ENCODE peak calls at places on chromosomes 16 and 17, in four cellular contexts. J, V, S and Q are unnamed samples.

GRCh38 chr17:16820979-16821543 is 131.0 kb downstream of the CCDC144A start:
- DNase-seq in V (no peak), S (no peak), J (no peak), Q (no peak)

GRCh38 chr17:10396529-10397163 is 23.8 kb upstream of the MYH13 start:
- DNase-seq in J (no peak), V (no peak), S (no peak), Q (no peak)

GRCh38 chr17:2594657-2595085 is 1.2 kb downstream of the PAFAH1B1 start:
- DNase-seq in J (no peak), V (no peak), S (no peak), Q (no peak)

GRCh38 chr17:79562117-79562805 is 48.6 kb downstream of the RBFOX3 start:
- DNase-seq in J (no peak), V (no peak), S (no peak), Q (no peak)

GRCh38 chr16:19291459-19291858 is 5.9 kb downstream of the CLEC19A start:
- DNase-seq in V (no peak), J (no peak), S (no peak), Q (peak; percentile 42)

GRCh38 chr16:59690216-59690615 is 956.1 kb upstream of the GOT2 start:
- DNase-seq in V (no peak), S (no peak), J (no peak), Q (no peak)

GRCh38 chr16:75266738-75267630 is 15.6 kb upstream of the BCAR1 start:
- DNase-seq in J (no peak), S (no peak), V (no peak), Q (no peak)

GRCh38 chr17:58052951-58053715 is 30.1 kb upstream of the DYNLL2 start:
- DNase-seq in J (no peak), S (no peak), V (no peak), Q (no peak)

GRCh38 chr17:17663160-17664072 is 17.8 kb upstream of the RAI1 start:
- DNase-seq in V (peak; percentile 82), J (peak; percentile 86), S (peak; percentile 70), Q (peak; percentile 77)

GRCh38 chr16:9007177-9007794 is 43.6 kb upstream of the USP7 start:
- DNase-seq in J (peak; percentile 44), S (no peak), V (no peak), Q (no peak)

GRCh38 chr17:77363821-77364361 is 223.1 kb downstream of the SEC14L1 start:
- DNase-seq in J (peak; percentile 71), S (no peak), V (peak; percentile 71), Q (peak; percentile 5)

GRCh38 chr16:23013484-23013883 is 135.8 kb downstream of the USP31 start:
- DNase-seq in S (no peak), V (peak; percentile 33), J (no peak), Q (no peak)

GRCh38 chr17:10050597-10051101 is 145.6 kb upstream of the RCVRN start:
- DNase-seq in V (no peak), J (no peak), S (peak; percentile 68), Q (no peak)

GRCh38 chr17:55341432-55341831 is 76.7 kb downstream of the HLF start:
- DNase-seq in S (peak; percentile 27), V (no peak), J (no peak), Q (no peak)

GRCh38 chr16:77794586-77794985 is 6.2 kb downstream of the VAT1L start:
- DNase-seq in S (no peak), V (no peak), J (no peak), Q (no peak)

GRCh38 chr16:12340151-12340733 is 363.7 kb downstream of the SNX29 start:
- DNase-seq in S (no peak), V (peak; percentile 74), J (peak; percentile 61), Q (peak; percentile 74)

GRCh38 chr17:65797809-65798208 is 236.4 kb upstream of the AXIN2 start:
- DNase-seq in J (peak; percentile 22), S (no peak), V (peak; percentile 50), Q (peak; percentile 67)

DNA sequence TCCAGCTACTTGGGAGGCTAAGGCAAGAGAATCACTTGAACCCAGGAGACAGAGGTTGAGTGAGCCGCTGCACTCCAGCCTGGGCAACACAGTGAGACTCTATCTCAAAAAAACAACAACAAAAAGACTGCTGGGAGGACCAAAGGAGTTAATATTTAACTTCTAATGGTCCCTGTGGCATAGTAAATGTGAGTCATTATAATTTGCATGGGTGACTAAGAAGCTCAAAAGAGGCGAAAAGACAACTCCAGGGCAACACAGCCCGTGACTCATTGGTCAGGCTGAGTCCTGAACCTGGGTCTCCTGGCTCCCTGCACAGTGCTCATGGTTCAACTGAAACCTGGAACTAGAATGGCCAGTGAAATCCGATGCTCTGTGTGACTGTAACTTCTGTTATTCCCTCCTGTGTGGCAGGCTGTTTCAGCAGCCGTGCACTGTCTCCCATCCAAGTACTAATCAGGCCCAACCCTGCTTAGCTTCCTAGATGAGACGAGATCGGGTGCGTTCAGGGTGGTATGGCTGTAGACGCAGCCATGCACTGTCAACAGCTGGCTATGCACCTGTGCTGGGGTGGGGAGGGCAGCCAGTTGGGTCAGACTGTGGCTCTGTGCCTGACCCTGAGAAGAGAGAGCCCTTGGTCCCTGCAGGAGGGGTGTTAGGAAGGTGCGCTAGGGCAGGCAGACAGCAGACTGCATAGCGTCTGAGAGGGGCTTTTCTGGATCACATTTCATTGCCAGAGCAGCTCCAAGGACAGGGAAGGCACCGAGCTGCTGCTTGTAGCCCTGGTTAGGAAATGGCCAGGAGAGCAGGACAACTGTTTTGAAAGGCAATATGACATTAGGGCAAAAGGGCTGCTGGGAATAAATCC is 14.5 kb upstream of the GPRC5C start:
- DNase-seq in J (no peak), S (peak; percentile 56), V (peak; percentile 89), Q (no peak)
- TF ChIP-seq NR2C2 in J (no peak), S (no peak), V (no peak), Q (no peak)

GRCh38 chr16:30885196-30885595 is 8.7 kb downstream of the BCL7C start:
- DNase-seq in V (no peak), J (no peak), S (no peak), Q (no peak)

GRCh38 chr16:30888856-30889499 is 4.9 kb downstream of the BCL7C start:
- DNase-seq in J (no peak), V (no peak), S (no peak), Q (no peak)

GRCh38 chr16:30884760-30885159 is 9.1 kb downstream of the BCL7C start:
- DNase-seq in V (no peak), J (no peak), S (no peak), Q (no peak)

GRCh38 chr16:30887927-30888326 is 6.0 kb downstream of the BCL7C start:
- DNase-seq in V (no peak), S (no peak), J (no peak), Q (no peak)

DNA sequence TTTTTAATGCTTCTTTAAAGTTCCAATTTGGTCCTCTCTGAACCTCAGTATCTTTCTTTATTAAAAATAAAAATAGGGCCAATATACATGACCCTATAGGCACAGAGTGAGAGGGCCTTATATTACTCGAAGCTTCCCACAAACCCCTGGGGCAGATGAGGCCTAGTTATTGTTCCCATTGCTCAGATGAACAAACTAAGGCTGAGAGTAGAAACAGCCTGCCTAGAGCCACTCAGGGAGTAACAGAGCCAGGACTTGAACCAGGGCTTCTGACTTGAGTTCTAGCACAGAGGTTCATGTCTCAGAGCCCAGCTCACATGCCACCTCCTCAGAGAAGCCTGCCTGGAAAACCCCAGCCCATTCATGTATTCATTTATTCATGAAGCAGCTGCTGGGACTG is 7.7 kb downstream of the BCL7C start:
- DNase-seq in V (no peak), J (no peak), S (no peak), Q (no peak)
- TF ChIP-seq TCF7 in V (no peak), J (no peak), S (no peak), Q (no peak)

DNA sequence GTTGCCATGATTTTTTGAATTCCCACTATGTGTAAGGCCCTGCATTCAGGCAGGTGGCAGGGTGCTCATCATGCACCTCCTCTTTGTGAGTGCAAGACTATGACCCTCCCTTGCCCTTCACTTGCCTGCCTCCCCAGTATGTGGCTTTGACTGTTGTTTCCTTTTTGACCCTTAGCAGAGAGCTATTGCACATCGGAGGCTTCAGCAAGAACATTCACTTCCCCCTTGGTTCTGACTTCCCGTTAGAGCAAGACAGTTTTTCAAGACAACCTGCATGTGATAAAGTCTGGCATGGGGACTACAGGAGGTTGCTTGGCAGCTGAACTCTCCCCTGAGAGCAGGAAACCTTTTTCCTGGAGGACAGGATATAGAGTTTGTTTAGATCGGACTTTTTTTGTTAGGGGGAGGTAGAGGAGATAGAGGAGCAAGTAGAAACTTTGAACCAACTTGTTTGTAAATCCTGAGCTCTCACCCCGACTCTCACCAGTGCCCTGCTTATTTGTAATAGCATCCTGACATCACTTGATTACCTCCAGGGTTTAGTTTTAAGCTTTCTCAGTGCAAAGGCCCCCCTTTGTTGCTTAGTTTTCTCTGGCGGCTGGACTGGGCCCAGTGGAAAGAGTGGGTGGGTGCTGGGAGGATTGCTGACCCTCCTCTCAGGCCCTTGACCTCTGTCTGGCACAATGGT is 34.3 kb downstream of the LIMD2 start:
- DNase-seq in S (peak; percentile 27), J (no peak), V (no peak), Q (no peak)
- TF ChIP-seq NR2C2 in S (no peak), J (no peak), V (no peak), Q (no peak)

DNA sequence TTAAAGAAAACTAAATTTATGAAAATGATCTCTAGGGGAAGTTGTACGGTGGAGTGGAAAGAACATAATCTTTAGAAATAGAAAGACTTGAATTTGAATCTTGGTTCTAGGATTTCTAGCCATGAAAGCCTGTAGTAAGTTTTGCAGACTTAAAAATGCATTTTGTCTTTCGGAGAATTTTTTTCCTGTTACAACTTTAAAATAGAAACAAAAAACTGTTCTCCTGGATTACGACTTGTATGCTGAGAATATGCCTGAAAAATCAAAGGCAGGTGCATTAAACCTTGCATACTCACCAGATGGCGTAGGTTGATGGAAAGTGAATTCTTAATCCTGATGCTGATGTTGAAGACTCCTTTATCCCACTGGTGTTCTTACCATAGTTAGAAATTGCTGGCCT is 7.5 kb upstream of the MPHOSPH6 start:
- DNase-seq in S (no peak), J (no peak), V (no peak), Q (no peak)
- TF ChIP-seq TCF7 in S (no peak), J (no peak), V (no peak), Q (no peak)

GRCh38 chr17:5618511-5618910 is 34.2 kb upstream of the NLRP1 start:
- DNase-seq in J (no peak), V (no peak), S (no peak), Q (no peak)

GRCh38 chr17:5615476-5615875 is 31.2 kb upstream of the NLRP1 start:
- DNase-seq in J (no peak), V (no peak), S (no peak), Q (no peak)

GRCh38 chr17:5619088-5619740 is 34.9 kb upstream of the NLRP1 start:
- DNase-seq in V (no peak), J (peak; percentile 66), S (peak; percentile 37), Q (no peak)
- TF ChIP-seq NR2C2 in V (no peak), J (peak; percentile 45), S (no peak), Q (no peak)